ENCODE peak calls at places on chromosome 12, in ten cellular contexts. R is fibroblast of lung, P is NCI-H1092, L is foreskin fibroblast, G is A172, U is AG08395, H is GM19239, D is frontal cortex, N is astrocyte of the spinal cord, Y is B cell. K is an unnamed sample.

GRCh38 chr12:109358154-109358869 is 10.6 kb downstream of the MYO1H start:
- DNase-seq in R (peak; percentile 6), P (no peak), L (no peak), G (no peak), U (peak; percentile 2), H (peak; percentile 4), D (no peak), N (no peak), Y (no peak), K (no peak)

GRCh38 chr12:115177899-115178298 is 493.9 kb upstream of the TBX3 start:
- DNase-seq in R (no peak), P (no peak), L (no peak), G (no peak), U (no peak), H (no peak), D (no peak), N (no peak), Y (no peak), K (no peak)

GRCh38 chr12:115101518-115101917 is 417.5 kb upstream of the TBX3 start:
- DNase-seq in R (no peak), P (no peak), L (no peak), G (no peak), U (no peak), H (no peak), D (no peak), N (no peak), Y (no peak), K (no peak)

GRCh38 chr12:109738209-109738608 is 24.6 kb downstream of the FAM222A start:
- DNase-seq in R (no peak), P (no peak), L (no peak), G (no peak), U (no peak), H (no peak), D (no peak), N (no peak), Y (no peak), K (no peak)

GRCh38 chr12:77010637-77011548 is 54.5 kb downstream of the E2F7 start:
- DNase-seq in R (peak; percentile 88), P (peak; percentile 60), L (peak; percentile 88), G (peak; percentile 60), U (peak; percentile 75), H (peak; percentile 41), D (peak; percentile 28), N (peak; percentile 80), Y (peak; percentile 61), K (peak; percentile 51)

GRCh38 chr12:6821674-6822433 is at the start of gene GPR162:
- DNase-seq in R (peak; percentile 61), P (peak; percentile 56), L (peak; percentile 74), G (no peak), U (peak; percentile 61), H (no peak), D (no peak), N (peak; percentile 60), Y (peak; percentile 57), K (peak; percentile 37)

GRCh38 chr12:54021432-54022013 is 6.7 kb upstream of the HOXC6 start:
- DNase-seq in R (no peak), P (no peak), L (no peak), G (no peak), U (no peak), H (no peak), D (no peak), N (no peak), Y (no peak), K (no peak)

GRCh38 chr12:63792333-63792732 is 12.6 kb downstream of the RXYLT1 start:
- DNase-seq in R (no peak), P (peak; percentile 86), L (no peak), G (no peak), U (no peak), H (no peak), D (no peak), N (no peak), Y (no peak), K (peak; percentile 83)

GRCh38 chr12:93323625-93324165 is 54.0 kb upstream of the NUDT4 start:
- DNase-seq in R (peak; percentile 24), P (no peak), L (peak; percentile 60), G (peak; percentile 13), U (peak; percentile 16), H (no peak), D (no peak), N (peak; percentile 16), Y (no peak), K (no peak)

GRCh38 chr12:8482446-8483080 is 26.8 kb downstream of the CLEC6A start:
- DNase-seq in R (no peak), P (no peak), L (no peak), G (no peak), U (no peak), H (no peak), D (no peak), N (no peak), Y (no peak), K (no peak)

GRCh38 chr12:64627781-64628180 is 17.5 kb downstream of the RASSF3 start:
- DNase-seq in R (peak; percentile 93), P (no peak), L (peak; percentile 82), G (no peak), U (peak; percentile 77), H (no peak), D (no peak), N (peak; percentile 74), Y (no peak), K (no peak)

GRCh38 chr12:18926188-18926587 is 188.3 kb downstream of the CAPZA3 start:
- DNase-seq in R (no peak), P (no peak), L (no peak), G (no peak), U (no peak), H (no peak), D (no peak), N (no peak), Y (no peak), K (peak; percentile 44)

GRCh38 chr12:116406529-116406928 is 129.0 kb upstream of the MED13L start:
- DNase-seq in R (peak; percentile 88), P (no peak), L (peak; percentile 96), G (peak; percentile 67), U (peak; percentile 93), H (no peak), D (no peak), N (no peak), Y (no peak), K (peak; percentile 80)

GRCh38 chr12:102728506-102729242 is 188.4 kb downstream of the PAH start:
- DNase-seq in R (no peak), P (no peak), L (no peak), G (no peak), U (no peak), H (no peak), D (no peak), N (no peak), Y (no peak), K (no peak)

GRCh38 chr12:68374315-68374982 is 42.3 kb upstream of the MDM1 start:
- DNase-seq in R (no peak), P (no peak), L (no peak), G (no peak), U (no peak), H (peak; percentile 55), D (no peak), N (no peak), Y (no peak), K (no peak)

GRCh38 chr12:29591140-29592020 is 93.9 kb upstream of the OVCH1 start:
- DNase-seq in R (peak; percentile 41), P (no peak), L (peak; percentile 64), G (no peak), U (peak; percentile 49), H (no peak), D (no peak), N (no peak), Y (no peak), K (no peak)

GRCh38 chr12:78185109-78185508 is 354.4 kb downstream of the NAV3 start:
- DNase-seq in R (no peak), P (no peak), L (peak; percentile 70), G (peak; percentile 11), U (peak; percentile 14), H (no peak), D (no peak), N (peak; percentile 42), Y (no peak), K (no peak)

GRCh38 chr12:57541717-57542116 is 5.3 kb downstream of the DCTN2 start:
- DNase-seq in R (no peak), P (no peak), L (no peak), G (no peak), U (no peak), H (no peak), D (no peak), N (no peak), Y (no peak), K (no peak)

GRCh38 chr12:6641131-6641530 is 5.4 kb upstream of the LPAR5 start:
- DNase-seq in R (no peak), P (no peak), L (no peak), G (no peak), U (no peak), H (no peak), D (no peak), N (no peak), Y (no peak), K (no peak)

GRCh38 chr12:103505371-103506236 is 9.8 kb upstream of the C12orf42 start:
- DNase-seq in R (no peak), P (no peak), L (no peak), G (peak; percentile 10), U (no peak), H (peak; percentile 38), D (no peak), N (peak; percentile 3), Y (no peak), K (no peak)

GRCh38 chr12:67354322-67354721 is 85.2 kb downstream of the CAND1 start:
- DNase-seq in R (peak; percentile 27), P (no peak), L (peak; percentile 27), G (no peak), U (no peak), H (no peak), D (no peak), N (no peak), Y (no peak), K (no peak)

GRCh38 chr12:52847335-52848102 is 1.3 kb downstream of the KRT78 start:
- DNase-seq in R (no peak), P (no peak), L (no peak), G (peak; percentile 68), U (peak; percentile 32), H (no peak), D (no peak), N (peak; percentile 32), Y (no peak), K (no peak)

GRCh38 chr12:65765436-65765813 is 58.9 kb upstream of the HMGA2 start:
- DNase-seq in R (peak; percentile 53), P (no peak), L (peak; percentile 75), G (peak; percentile 15), U (peak; percentile 37), H (no peak), D (no peak), N (peak; percentile 64), Y (no peak), K (no peak)

GRCh38 chr12:30874455-30875313 is 51.9 kb upstream of the TSPAN11 start:
- DNase-seq in R (no peak), P (peak; percentile 53), L (no peak), G (no peak), U (no peak), H (no peak), D (no peak), N (no peak), Y (no peak), K (peak; percentile 65)

GRCh38 chr12:110343921-110344555 is 59.5 kb downstream of the ANAPC7 start:
- DNase-seq in R (no peak), P (no peak), L (no peak), G (no peak), U (no peak), H (no peak), D (no peak), N (no peak), Y (no peak), K (no peak)